ENCODE peak calls at places on chromosomes 2 and 18, in six cellular contexts. T, B, U, Y, Q and C are unnamed samples.
A peak's percentile ranks its signal among the peaks of the same experiment; 100 is the strongest.

GRCh38 chr2:203842373-203842772 is 25.2 kb upstream of the CTLA4 start:
- ATAC-seq in T (no peak), B (no peak), U (no peak), Y (no peak), Q (no peak), C (no peak)

GRCh38 chr2:74648009-74648443 is at the start of gene M1AP:
- ATAC-seq in T (no peak), B (no peak), U (no peak), Y (no peak), Q (no peak), C (no peak)

GRCh38 chr2:230224458-230224857 is 1.1 kb upstream of the SP140 start:
- ATAC-seq in T (no peak), B (no peak), U (no peak), Y (no peak), Q (no peak), C (no peak)

GRCh38 chr2:112698834-112699515 is 21.8 kb upstream of the NT5DC4 start:
- ATAC-seq in T (peak; percentile 53), B (no peak), U (no peak), Y (no peak), Q (no peak), C (no peak)

GRCh38 chr2:180991820-180992219 is 11.4 kb downstream of the UBE2E3 start:
- ATAC-seq in T (peak; percentile 82), B (peak; percentile 36), U (no peak), Y (no peak), Q (no peak), C (no peak)

GRCh38 chr2:10519067-10519740 is 71.1 kb upstream of the ODC1 start:
- ATAC-seq in T (no peak), B (no peak), U (no peak), Y (no peak), Q (no peak), C (no peak)

GRCh38 chr2:102422910-102423309 is at the start of gene IL18RAP:
- ATAC-seq in T (no peak), B (no peak), U (no peak), Y (no peak), Q (no peak), C (no peak)

GRCh38 chr18:23593720-23594119 is 7.4 kb upstream of the NPC1 start:
- ATAC-seq in T (no peak), B (no peak), U (no peak), Y (peak; percentile 84), Q (no peak), C (no peak)

GRCh38 chr2:202039278-202040100 is 5.8 kb downstream of the FZD7 start:
- ATAC-seq in T (peak; percentile 27), B (peak; percentile 27), U (no peak), Y (peak; percentile 13), Q (peak; percentile 29), C (no peak)

GRCh38 chr2:135662088-135662487 is 79.6 kb upstream of the UBXN4 start:
- ATAC-seq in T (no peak), B (no peak), U (no peak), Y (no peak), Q (no peak), C (no peak)

GRCh38 chr2:125516496-125517109 is 1139.4 kb upstream of the GYPC start:
- ATAC-seq in T (peak; percentile 47), B (no peak), U (no peak), Y (no peak), Q (peak; percentile 61), C (no peak)

GRCh38 chr2:118665784-118666529 is 181.5 kb downstream of the EN1 start:
- ATAC-seq in T (no peak), B (peak; percentile 75), U (no peak), Y (no peak), Q (no peak), C (no peak)

GRCh38 chr2:230319211-230319862 is 7.7 kb upstream of the SP140L start:
- ATAC-seq in T (peak; percentile 92), B (no peak), U (peak; percentile 59), Y (no peak), Q (no peak), C (peak; percentile 22)

GRCh38 chr2:8626572-8626971 is 55.3 kb upstream of the ID2 start:
- ATAC-seq in T (no peak), B (no peak), U (no peak), Y (no peak), Q (no peak), C (no peak)

GRCh38 chr2:158969162-158969716 is 799 bp downstream of the TANC1 start:
- ATAC-seq in T (peak; percentile 21), B (no peak), U (peak; percentile 30), Y (peak; percentile 31), Q (peak; percentile 18), C (peak; percentile 14)

GRCh38 chr2:158968396-158969161 is at the start of gene TANC1:
- ATAC-seq in T (peak; percentile 97), B (peak; percentile 95), U (peak; percentile 96), Y (peak; percentile 95), Q (peak; percentile 93), C (peak; percentile 95)

GRCh38 chr2:158967731-158968395 is 577 bp upstream of the TANC1 start:
- ATAC-seq in T (peak; percentile 48), B (peak; percentile 29), U (no peak), Y (peak; percentile 69), Q (peak; percentile 69), C (peak; percentile 47)

GRCh38 chr2:158970522-158970855 is 2.0 kb downstream of the TANC1 start:
- ATAC-seq in T (peak; percentile 6), B (no peak), U (no peak), Y (no peak), Q (no peak), C (no peak)

GRCh38 chr2:158969717-158970521 is 1.5 kb downstream of the TANC1 start:
- ATAC-seq in T (no peak), B (no peak), U (peak; percentile 12), Y (peak; percentile 51), Q (peak; percentile 46), C (peak; percentile 16)
- TF ChIP-seq POLR2A in T (no peak), B (no peak), U (no peak), Y (no peak), Q (no peak), C (no peak)

GRCh38 chr2:178070824-178071223 is 1.8 kb downstream of the PDE11A start:
- ATAC-seq in T (no peak), B (no peak), U (no peak), Y (no peak), Q (no peak), C (no peak)

GRCh38 chr2:178068823-178069454 is 3.6 kb downstream of the PDE11A start:
- ATAC-seq in T (no peak), B (no peak), U (no peak), Y (no peak), Q (no peak), C (no peak)

GRCh38 chr2:178072000-178072382 is 586 bp downstream of the PDE11A start:
- ATAC-seq in T (no peak), B (no peak), U (peak; percentile 3), Y (peak; percentile 6), Q (peak; percentile 24), C (no peak)

GRCh38 chr2:178066890-178067669 is 5.5 kb downstream of the PDE11A start:
- ATAC-seq in T (no peak), B (no peak), U (no peak), Y (peak; percentile 13), Q (no peak), C (no peak)

GRCh38 chr2:178069551-178069950 is 3.0 kb downstream of the PDE11A start:
- ATAC-seq in T (no peak), B (peak; percentile 9), U (no peak), Y (no peak), Q (no peak), C (no peak)
- H3K4me3 ChIP-seq in T (no peak overlapping the region), B (no peak overlapping the region), U (no peak overlapping the region), Y (no peak overlapping the region), Q (no peak overlapping the region), C (no peak overlapping the region)

GRCh38 chr2:138013651-138014050 is 49.4 kb downstream of the HNMT start:
- ATAC-seq in T (no peak), B (peak; percentile 24), U (no peak), Y (no peak), Q (peak; percentile 11), C (no peak)

GRCh38 chr2:138012082-138012481 is 47.8 kb downstream of the HNMT start:
- ATAC-seq in T (no peak), B (peak; percentile 76), U (no peak), Y (no peak), Q (no peak), C (no peak)

GRCh38 chr2:138010890-138011289 is 46.6 kb downstream of the HNMT start:
- ATAC-seq in T (peak; percentile 89), B (no peak), U (no peak), Y (no peak), Q (no peak), C (no peak)

GRCh38 chr2:138015494-138015893 is 51.2 kb downstream of the HNMT start:
- ATAC-seq in T (no peak), B (no peak), U (no peak), Y (no peak), Q (no peak), C (no peak)

DNA sequence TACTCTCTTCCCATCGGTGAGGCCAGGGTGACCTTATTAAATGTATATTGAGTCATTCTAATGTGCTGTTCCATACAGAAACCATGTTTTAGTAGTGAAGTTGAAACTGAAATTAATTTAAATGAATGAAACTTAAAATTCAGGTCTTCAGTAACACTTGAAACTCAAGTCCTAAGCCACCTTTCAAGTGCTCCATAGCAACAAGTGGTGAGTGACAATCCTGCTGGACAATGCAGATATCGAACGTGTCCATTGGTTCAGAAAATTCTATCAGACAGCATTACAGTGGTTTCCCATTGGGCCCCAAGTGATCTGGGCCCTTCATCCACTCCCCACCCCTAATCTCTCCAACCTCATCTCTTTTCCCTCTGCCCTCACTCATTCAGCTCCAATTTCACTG is 48.7 kb downstream of the HNMT start:
- ATAC-seq in T (peak; percentile 69), B (peak; percentile 72), U (no peak), Y (no peak), Q (peak; percentile 5), C (no peak)
- TF ChIP-seq EP300 in T (no peak), B (no peak), U (no peak), Y (no peak), Q (no peak), C (no peak)

DNA sequence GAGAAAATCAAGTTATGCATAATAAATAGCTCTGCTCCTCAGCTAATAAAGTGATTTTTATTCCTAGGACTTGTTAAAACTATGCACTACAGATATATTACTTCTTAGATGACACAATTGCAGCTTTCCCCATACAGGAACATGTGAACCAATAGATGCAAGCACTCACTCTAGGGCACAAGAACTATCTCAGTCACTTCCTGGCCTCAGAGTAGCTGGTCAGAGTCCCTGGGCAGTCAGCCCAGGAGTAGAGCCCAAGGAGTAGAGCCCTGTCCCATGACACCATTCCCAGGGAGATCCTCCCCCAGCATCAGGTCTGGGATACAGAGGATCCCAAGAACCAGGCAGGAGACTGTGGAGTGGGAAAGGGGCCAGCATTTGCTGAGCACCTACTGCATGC is 2.7 kb downstream of the TNS1 start:
- ATAC-seq in T (no peak), B (no peak), U (no peak), Y (no peak), Q (no peak), C (peak; percentile 43)
- TF ChIP-seq POLR2A in T (no peak), B (no peak), U (no peak), Y (no peak), Q (no peak), C (no peak)